ENCODE peak calls at places on chromosomes 2 and 18, in four cellular contexts. V is body of pancreas, U is aorta, D is astrocyte. R is an unnamed sample.

GRCh38 chr2:16331761-16332160 is 333.9 kb downstream of the CYRIA start:
- DNase-seq in V (no peak), U (no peak), D (no peak), R (no peak)

GRCh38 chr2:113230531-113230930 is 48.2 kb downstream of the PAX8 start:
- DNase-seq in V (no peak), U (no peak), D (no peak), R (no peak)

GRCh38 chr18:79404567-79404910 is 8.8 kb downstream of the NFATC1 start:
- DNase-seq in V (no peak), U (peak; percentile 74), D (no peak), R (peak; percentile 36)

GRCh38 chr18:74040459-74041332 is 106.9 kb downstream of the FBXO15 start:
- DNase-seq in V (peak; percentile 75), U (no peak), D (no peak), R (peak; percentile 85)

GRCh38 chr2:37984589-37984988 is 59.5 kb downstream of the RMDN2 start:
- DNase-seq in V (no peak), U (no peak), D (peak; percentile 5), R (no peak)

GRCh38 chr2:105754011-105754410 is 9.3 kb downstream of the NCK2 start:
- DNase-seq in V (no peak), U (no peak), D (no peak), R (no peak)

GRCh38 chr2:121502781-121503180 is 27.9 kb upstream of the RNU4ATAC start:
- DNase-seq in V (no peak), U (no peak), D (peak; percentile 62), R (no peak)

GRCh38 chr2:237222683-237223082 is 137.0 kb downstream of the COPS8 start:
- DNase-seq in V (no peak), U (no peak), D (no peak), R (no peak)

GRCh38 chr2:189880963-189881362 is 96.7 kb downstream of the PMS1 start:
- DNase-seq in V (no peak), U (no peak), D (no peak), R (no peak)

GRCh38 chr2:88081924-88082609 is 14.4 kb downstream of the SMYD1 start:
- DNase-seq in V (no peak), U (no peak), D (no peak), R (no peak)

GRCh38 chr2:133843551-133843950 is 275.3 kb upstream of the NCKAP5 start:
- DNase-seq in V (no peak), U (no peak), D (no peak), R (no peak)

GRCh38 chr2:189829092-189829843 is 45.0 kb downstream of the PMS1 start:
- DNase-seq in V (no peak), U (no peak), D (peak; percentile 81), R (no peak)

GRCh38 chr2:159735648-159736047 is 23.3 kb downstream of the MARCHF7 start:
- DNase-seq in V (no peak), U (no peak), D (no peak), R (no peak)

GRCh38 chr2:15595342-15595905 is 3.8 kb downstream of the DDX1 start:
- DNase-seq in V (no peak), U (no peak), D (no peak), R (no peak)

GRCh38 chr2:113138428-113139322 is 11.3 kb downstream of the IL1RN start:
- DNase-seq in V (peak; percentile 76), U (no peak), D (no peak), R (no peak)

GRCh38 chr18:59272971-59273935 is at the start of gene RAX:
- DNase-seq in V (peak; percentile 46), U (no peak), D (no peak), R (no peak)

GRCh38 chr18:63477972-63478371 is 1.2 kb downstream of the SERPINB5 start:
- DNase-seq in V (no peak), U (no peak), D (no peak), R (no peak)

GRCh38 chr2:160367887-160368286 is 125.7 kb downstream of the RBMS1 start:
- DNase-seq in V (peak; percentile 14), U (no peak), D (peak; percentile 99), R (no peak)

GRCh38 chr2:197183355-197183754 is 127.2 kb downstream of the ANKRD44 start:
- DNase-seq in V (no peak), U (no peak), D (peak; percentile 39), R (no peak)

GRCh38 chr18:7855051-7855450 is 287.9 kb downstream of the PTPRM start:
- DNase-seq in V (no peak), U (no peak), D (no peak), R (no peak)

GRCh38 chr2:66862871-66863650 is 428.1 kb downstream of the MEIS1 start:
- DNase-seq in V (no peak), U (no peak), D (peak; percentile 72), R (no peak)

GRCh38 chr18:2719040-2719439 is 63.5 kb downstream of the SMCHD1 start:
- DNase-seq in V (no peak), U (no peak), D (no peak), R (no peak)

GRCh38 chr2:95384854-95385569 is 17.5 kb upstream of the FAHD2A start:
- DNase-seq in V (no peak), U (peak; percentile 74), D (no peak), R (peak; percentile 49)

GRCh38 chr2:134621939-134622705 is 96.7 kb downstream of the TMEM163 start:
- DNase-seq in V (no peak), U (no peak), D (peak; percentile 34), R (no peak)

GRCh38 chr2:50333501-50334228 is 698.3 kb downstream of the NRXN1 start:
- DNase-seq in V (no peak), U (no peak), D (no peak), R (no peak)

GRCh38 chr2:202032841-202033316 is 776 bp upstream of the FZD7 start:
- DNase-seq in V (peak; percentile 50), U (peak; percentile 85), D (no peak), R (peak; percentile 85)

GRCh38 chr2:204127238-204127637 is 190.7 kb downstream of the ICOS start:
- DNase-seq in V (no peak), U (no peak), D (peak; percentile 6), R (no peak)

GRCh38 chr2:153101187-153101586 is 377.4 kb downstream of the RPRM start:
- DNase-seq in V (no peak), U (no peak), D (peak; percentile 3), R (no peak)

GRCh38 chr2:240319855-240320560 is 115.5 kb upstream of the GPC1 start:
- DNase-seq in V (no peak), U (peak; percentile 82), D (peak; percentile 98), R (no peak)

DNA sequence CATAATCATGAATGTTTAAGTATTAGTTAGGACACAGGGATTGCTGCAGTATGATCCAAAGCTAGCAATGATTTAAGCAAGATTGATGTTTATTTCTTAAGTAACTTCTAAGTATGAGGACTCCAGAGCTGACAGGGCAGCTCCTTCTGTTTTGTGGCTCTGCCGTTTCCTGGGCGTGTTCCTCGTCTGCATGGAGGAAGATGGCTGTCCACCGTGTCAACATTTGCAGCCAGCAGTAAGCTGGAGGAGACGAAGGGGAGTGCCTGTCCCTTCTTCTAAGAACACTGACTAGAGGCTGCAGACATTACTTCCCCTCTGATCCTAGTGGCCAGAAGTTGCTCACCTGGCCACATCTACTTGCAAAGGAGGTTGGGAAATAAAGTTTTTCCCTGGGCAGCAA is 144.1 kb downstream of the MYO1B start:
- DNase-seq in V (no peak), U (no peak), D (no peak), R (no peak)
- H3K36me3 ChIP-seq in V (peaks cover 17% of the 10 kb centered on the region), U (peaks cover 4% of the 10 kb centered on the region), D (peaks cover 53% of the 10 kb centered on the region), R (peaks cover 84% of the 10 kb centered on the region)

DNA sequence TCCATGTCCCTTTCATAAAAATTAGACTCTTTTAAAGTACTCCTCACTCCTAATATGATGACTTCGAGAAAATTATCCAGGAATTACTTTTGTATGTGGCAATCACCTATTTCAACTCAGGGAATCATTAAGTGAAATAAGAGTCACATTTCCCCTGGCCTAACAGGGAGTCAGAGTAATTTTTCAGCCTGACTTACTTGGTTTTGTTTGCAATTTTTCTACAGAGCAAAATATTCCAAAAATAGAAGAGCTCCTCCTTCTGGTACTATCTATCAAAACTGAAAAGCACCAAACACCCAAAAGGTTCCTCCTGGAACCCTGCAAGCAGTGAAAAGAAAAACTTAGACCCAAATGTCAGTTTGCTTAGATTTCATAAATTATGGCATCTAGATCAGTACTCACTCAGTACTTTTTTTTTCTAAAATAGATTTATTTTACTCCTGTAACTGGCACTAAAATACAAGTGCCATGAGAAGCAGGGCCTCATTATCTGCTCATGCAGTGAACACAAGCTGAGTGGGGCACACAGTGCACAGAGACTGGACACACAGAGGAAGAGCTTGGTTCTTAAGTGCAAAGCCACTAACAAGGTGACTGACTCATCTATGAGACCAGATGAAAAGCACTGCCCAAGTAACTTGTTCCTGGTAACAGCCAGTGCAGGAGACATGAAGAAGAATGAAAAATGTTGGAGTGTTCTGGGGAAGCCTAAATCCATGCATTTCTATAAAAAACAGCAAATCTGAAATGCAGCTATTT is 28.7 kb downstream of the ACAA2 start:
- DNase-seq in V (no peak), U (no peak), D (no peak), R (no peak)
- H3K36me3 ChIP-seq in V (no peaks in the 10 kb centered on the region), U (peaks cover 6% of the 10 kb centered on the region), D (peaks cover 12% of the 10 kb centered on the region), R (peaks cover 72% of the 10 kb centered on the region)

GRCh38 chr2:219608399-219608964 is 10.8 kb downstream of the STK11IP start:
- DNase-seq in V (no peak), U (no peak), D (no peak), R (no peak)

GRCh38 chr2:219607931-219608330 is 10.3 kb downstream of the STK11IP start:
- DNase-seq in V (no peak), U (no peak), D (no peak), R (no peak)

GRCh38 chr2:219603784-219604183 is 6.1 kb downstream of the STK11IP start:
- DNase-seq in V (no peak), U (no peak), D (no peak), R (no peak)

GRCh38 chr2:219609149-219609750 is 11.6 kb downstream of the STK11IP start:
- DNase-seq in V (no peak), U (no peak), D (no peak), R (no peak)

DNA sequence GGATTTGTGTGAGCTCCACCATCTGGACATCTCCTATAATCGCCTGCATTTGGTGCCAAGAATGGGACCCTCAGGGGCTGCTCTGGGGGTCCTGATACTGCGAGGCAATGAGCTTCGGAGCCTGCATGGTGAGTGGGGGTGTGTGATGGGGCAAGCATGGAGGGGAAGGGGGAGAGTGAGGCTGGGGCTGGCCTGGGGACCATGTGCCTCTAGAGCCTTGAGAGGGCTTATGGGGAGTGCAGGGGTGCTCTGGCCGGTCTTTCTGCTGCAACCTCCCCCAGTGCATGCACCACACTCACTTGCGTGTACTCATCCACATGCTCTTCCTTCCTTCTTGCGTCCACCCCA is 7.9 kb downstream of the STK11IP start:
- DNase-seq in V (no peak), U (no peak), D (no peak), R (no peak)
- H3K36me3 ChIP-seq in V (no peaks in the 10 kb centered on the region), U (peaks cover 3% of the 10 kb centered on the region), D (peaks cover 17% of the 10 kb centered on the region), R (peaks cover 60% of the 10 kb centered on the region)

GRCh38 chr2:191001032-191001431 is 12.9 kb downstream of the STAT1 start:
- DNase-seq in V (no peak), U (no peak), D (no peak), R (no peak)

GRCh38 chr2:191003405-191004309 is 10.3 kb downstream of the STAT1 start:
- DNase-seq in V (no peak), U (no peak), D (no peak), R (no peak)

GRCh38 chr2:190999058-190999457 is 14.9 kb downstream of the STAT1 start:
- DNase-seq in V (no peak), U (no peak), D (no peak), R (no peak)

GRCh38 chr2:190999949-191000665 is 13.9 kb downstream of the STAT1 start:
- DNase-seq in V (no peak), U (no peak), D (no peak), R (no peak)

GRCh38 chr2:191001624-191002023 is 12.3 kb downstream of the STAT1 start:
- DNase-seq in V (no peak), U (no peak), D (no peak), R (no peak)
- H3K36me3 ChIP-seq in V (peaks cover 3% of the 10 kb centered on the region), U (peaks cover 9% of the 10 kb centered on the region), D (peaks cover 68% of the 10 kb centered on the region), R (peaks cover 100% of the 10 kb centered on the region)